ENCODE peak calls at places on chromosomes 6 and 20, in ten cellular contexts. Z is NT2/D1, Y is SK-N-SH, H is IMR-90, P is HepG2, O is GM23248, U is PC-3, N is neuronal stem cell, Q is HCT116, C is H1. W is an unnamed sample. For H3K27me3, the result is how much of the 10 kb centered on the place peaks cover.

GRCh38 chr20:57899554-57899953 is 189.7 kb upstream of the PMEPA1 start:
- DNase-seq in P (no peak), Z (no peak), Y (no peak), H (no peak), Q (no peak), N (no peak), U (no peak), C (no peak), O (no peak), W (no peak)

GRCh38 chr6:125821825-125822281 is 31.1 kb downstream of the NCOA7 start:
- DNase-seq in U (no peak), Q (no peak), H (no peak), Z (no peak), O (no peak), P (peak), C (no peak), Y (peak), N (no peak), W (no peak)

GRCh38 chr6:92810913-92811312 is 608.4 kb downstream of the EPHA7 start:
- DNase-seq in O (peak), Q (peak), N (peak), U (peak), Z (no peak), C (peak), Y (peak), P (peak), H (peak), W (peak)

GRCh38 chr20:58893355-58894151 is 41.0 kb downstream of the GNAS start:
- DNase-seq in P (no peak), Q (no peak), O (peak), H (peak), N (no peak), Y (no peak), U (no peak), Z (no peak), C (no peak), W (no peak)

GRCh38 chr6:147448212-147448611 is 60.3 kb upstream of the SAMD5 start:
- DNase-seq in O (no peak), Q (no peak), P (no peak), U (no peak), Y (no peak), Z (peak), N (peak), H (no peak), C (peak), W (peak)

GRCh38 chr20:50249447-50250388 is 59.1 kb downstream of the CEBPB start:
- DNase-seq in H (no peak), N (no peak), C (no peak), Q (no peak), Z (no peak), U (no peak), O (no peak), Y (no peak), P (no peak), W (no peak)

GRCh38 chr20:63438121-63438520 is 34.3 kb downstream of the KCNQ2 start:
- DNase-seq in Y (no peak), O (no peak), N (no peak), C (no peak), H (no peak), Q (no peak), Z (no peak), P (no peak), U (no peak), W (no peak)

GRCh38 chr20:12575352-12576095 is 433.2 kb upstream of the SPTLC3 start:
- DNase-seq in C (no peak), Y (no peak), U (no peak), H (no peak), N (no peak), O (no peak), Z (no peak), Q (no peak), P (no peak), W (no peak)

GRCh38 chr6:75130784-75131183 is 75.1 kb downstream of the COL12A1 start:
- DNase-seq in H (peak), Q (no peak), P (no peak), N (no peak), Y (no peak), C (no peak), O (peak), Z (no peak), U (peak), W (no peak)

GRCh38 chr6:89385156-89385667 is 26.9 kb downstream of the RRAGD start:
- DNase-seq in Z (no peak), H (no peak), C (no peak), P (no peak), O (peak), Y (no peak), U (peak), N (no peak), Q (no peak), W (no peak)

GRCh38 chr6:32685603-32686002 is 19.1 kb upstream of the HLA-DQB1 start:
- DNase-seq in H (peak), O (no peak), N (no peak), Z (no peak), C (no peak), U (no peak), Y (no peak), P (no peak), Q (no peak), W (peak)

GRCh38 chr6:170416303-170416702 is 109.7 kb downstream of the FAM120B start:
- DNase-seq in O (no peak), Y (no peak), Q (no peak), H (no peak), P (no peak), Z (no peak), U (no peak), C (no peak), N (no peak), W (no peak)

GRCh38 chr20:56003111-56003800 is 2.1 kb downstream of the CBLN4 start:
- DNase-seq in Z (peak), Q (no peak), Y (peak), P (no peak), O (no peak), N (no peak), C (no peak), U (no peak), H (no peak), W (no peak)

GRCh38 chr6:38552136-38552535 is 87.6 kb downstream of the BTBD9 start:
- DNase-seq in C (no peak), Z (no peak), H (no peak), O (no peak), P (no peak), N (no peak), U (no peak), Q (no peak), Y (no peak), W (no peak)

GRCh38 chr6:161353208-161353613 is 79.3 kb upstream of the AGPAT4 start:
- DNase-seq in Q (peak), C (peak), H (no peak), Z (peak), Y (peak), O (peak), P (peak), U (peak), N (no peak), W (no peak)

GRCh38 chr6:142162780-142163179 is 15.7 kb downstream of the VTA1 start:
- DNase-seq in Z (no peak), H (no peak), Q (no peak), Y (no peak), C (no peak), O (no peak), N (no peak), P (no peak), U (no peak), W (no peak)

GRCh38 chr6:136113736-136114173 is 136.4 kb downstream of the MTFR2 start:
- DNase-seq in O (peak), H (peak), U (peak), Q (no peak), N (peak), C (no peak), Z (peak), P (no peak), Y (peak), W (no peak)

GRCh38 chr20:52888096-52888495 is 84.1 kb upstream of the TSHZ2 start:
- DNase-seq in O (peak), P (no peak), Z (no peak), Y (no peak), H (no peak), Q (no peak), C (no peak), N (no peak), U (no peak), W (no peak)

GRCh38 chr6:133953634-133954415 is 801 bp downstream of the TBPL1 start:
- DNase-seq in Q (no peak), C (no peak), U (no peak), Y (peak), H (no peak), P (no peak), N (no peak), O (peak), Z (no peak), W (peak)

GRCh38 chr6:18501313-18502013 is 114.3 kb downstream of the RNF144B start:
- DNase-seq in Z (no peak), P (no peak), N (no peak), Q (no peak), C (no peak), U (no peak), H (peak), Y (no peak), O (peak), W (no peak)

GRCh38 chr20:45588800-45589199 is 9.7 kb upstream of the WFDC8 start:
- DNase-seq in Q (no peak), N (no peak), U (peak), O (peak), P (no peak), H (no peak), C (no peak), Y (no peak), Z (no peak), W (no peak)

GRCh38 chr6:21739241-21739640 is 145.7 kb downstream of the SOX4 start:
- DNase-seq in H (no peak), C (no peak), Q (no peak), N (no peak), Z (no peak), U (no peak), Y (no peak), P (no peak), O (no peak), W (no peak)

GRCh38 chr20:2086980-2087377 is 14.6 kb upstream of the STK35 start:
- DNase-seq in U (no peak), Z (no peak), Y (no peak), O (no peak), H (no peak), C (no peak), N (no peak), P (no peak), Q (no peak), W (no peak)

GRCh38 chr6:29653452-29654038 is 3.3 kb upstream of the MOG start:
- DNase-seq in H (peak), O (peak), U (peak), Q (peak), Y (peak), N (peak), P (peak), Z (no peak), C (no peak), W (peak)

GRCh38 chr6:136284909-136285308 is 4.7 kb downstream of the BCLAF1 start:
- DNase-seq in Y (no peak), N (no peak), H (peak), Q (no peak), O (peak), C (no peak), Z (no peak), P (no peak), U (peak), W (no peak)

GRCh38 chr6:43942011-43942442 is 172.0 kb downstream of the VEGFA start:
- DNase-seq in P (no peak), Q (no peak), H (no peak), O (no peak), U (no peak), Z (no peak), N (no peak), C (no peak), Y (peak), W (no peak)

GRCh38 chr20:9756660-9757059 is 82.2 kb downstream of the PAK5 start:
- DNase-seq in O (no peak), P (no peak), U (no peak), H (no peak), N (no peak), Q (no peak), Y (no peak), Z (no peak), C (no peak), W (no peak)

GRCh38 chr6:11865926-11866325 is 87.3 kb upstream of the ADTRP start:
- DNase-seq in Y (no peak), N (no peak), Z (no peak), H (peak), O (peak), C (no peak), P (no peak), U (peak), Q (no peak), W (no peak)

GRCh38 chr20:10924628-10925266 is 250.9 kb upstream of the JAG1 start:
- DNase-seq in H (peak), U (peak), Y (no peak), Q (no peak), P (no peak), N (no peak), Z (no peak), C (no peak), O (peak), W (no peak)

GRCh38 chr6:88958842-88959241 is 4.6 kb downstream of the RNGTT start:
- DNase-seq in N (no peak), P (no peak), O (no peak), Y (no peak), H (no peak), Q (no peak), Z (no peak), C (no peak), U (no peak), W (no peak)

GRCh38 chr20:64084209-64085152 is at the start of gene LKAAEAR1:
- DNase-seq in Y (no peak), P (no peak), H (no peak), Q (no peak), U (no peak), Z (no peak), C (no peak), O (peak), N (no peak), W (no peak)

GRCh38 chr6:144104898-144105487 is 9.6 kb upstream of the SF3B5 start:
- DNase-seq in Z (no peak), O (peak), Q (peak), P (peak), Y (peak), N (peak), U (peak), C (no peak), H (peak), W (peak)

GRCh38 chr6:115602471-115602870 is 458.2 kb downstream of the FRK start:
- DNase-seq in C (no peak), P (no peak), Z (no peak), N (no peak), Q (no peak), U (no peak), Y (no peak), H (no peak), O (no peak), W (no peak)

GRCh38 chr6:150176152-150176551 is 33.3 kb downstream of the PPP1R14C start:
- DNase-seq in Y (no peak), N (no peak), Q (no peak), P (no peak), C (no peak), Z (no peak), H (no peak), O (no peak), U (no peak), W (no peak)

GRCh38 chr6:12245763-12246720 is 44.1 kb upstream of the EDN1 start:
- DNase-seq in Q (no peak), P (no peak), Z (no peak), U (peak), Y (no peak), O (peak), C (no peak), N (no peak), H (peak), W (no peak)

GRCh38 chr6:143688681-143689080 is 10.9 kb downstream of the PHACTR2 start:
- DNase-seq in Y (no peak), C (no peak), O (no peak), Q (no peak), P (no peak), Z (no peak), H (no peak), U (no peak), N (no peak), W (no peak)

GRCh38 chr6:14000901-14001300 is 76.1 kb downstream of the RNF182 start:
- DNase-seq in N (no peak), U (no peak), C (no peak), O (peak), Q (no peak), Y (no peak), P (no peak), Z (no peak), H (peak), W (no peak)

GRCh38 chr6:169624785-169625184 is 77.0 kb downstream of the WDR27 start:
- DNase-seq in N (no peak), Q (no peak), H (no peak), C (no peak), U (no peak), Z (no peak), O (no peak), Y (no peak), P (no peak), W (no peak)

DNA sequence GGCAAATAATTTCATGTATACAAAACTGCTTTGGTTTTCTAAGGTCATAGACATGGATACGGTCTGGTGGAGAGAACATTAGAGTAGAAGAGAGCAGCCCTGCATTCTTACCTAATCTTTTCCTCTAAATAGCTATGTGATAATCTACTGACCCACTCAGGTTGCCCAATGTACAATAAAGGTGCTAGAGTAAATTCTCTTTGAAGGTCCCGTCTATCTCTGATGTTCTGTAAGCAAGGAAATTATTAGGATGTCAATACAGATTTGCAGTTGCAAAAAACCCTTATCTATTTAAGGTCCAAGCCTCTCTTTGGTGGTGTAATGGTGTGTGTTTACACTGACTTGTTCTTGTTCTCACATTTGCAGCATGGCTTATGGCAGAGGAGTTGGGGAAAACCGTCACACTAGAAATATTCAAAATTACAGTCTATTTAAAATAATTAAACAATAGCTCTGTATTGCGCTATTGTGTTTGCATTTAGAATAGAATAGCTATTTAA is 31.2 kb upstream of the NOX3 start:
- DNase-seq in U (no peak), H (no peak), P (peak), Y (no peak), O (no peak), N (no peak), C (no peak), Q (no peak), Z (no peak), W (no peak)
- H3K27me3 ChIP-seq in U (under half), H (under half), P (under half), Y (under half), O (under half), N (under half), C (under half), Q (under half), Z (under half), W (under half)

GRCh38 chr20:43514062-43514971 is 6.8 kb downstream of the L3MBTL1 start:
- DNase-seq in U (peak), O (peak), Z (peak), Y (peak), N (peak), C (peak), P (peak), H (peak), Q (peak), W (peak)
- H3K9ac ChIP-seq in U (peak), O (no peak), Z (peak), Y (peak), N (peak), C (no peak), P (peak), H (peak), Q (peak), W (peak)

DNA sequence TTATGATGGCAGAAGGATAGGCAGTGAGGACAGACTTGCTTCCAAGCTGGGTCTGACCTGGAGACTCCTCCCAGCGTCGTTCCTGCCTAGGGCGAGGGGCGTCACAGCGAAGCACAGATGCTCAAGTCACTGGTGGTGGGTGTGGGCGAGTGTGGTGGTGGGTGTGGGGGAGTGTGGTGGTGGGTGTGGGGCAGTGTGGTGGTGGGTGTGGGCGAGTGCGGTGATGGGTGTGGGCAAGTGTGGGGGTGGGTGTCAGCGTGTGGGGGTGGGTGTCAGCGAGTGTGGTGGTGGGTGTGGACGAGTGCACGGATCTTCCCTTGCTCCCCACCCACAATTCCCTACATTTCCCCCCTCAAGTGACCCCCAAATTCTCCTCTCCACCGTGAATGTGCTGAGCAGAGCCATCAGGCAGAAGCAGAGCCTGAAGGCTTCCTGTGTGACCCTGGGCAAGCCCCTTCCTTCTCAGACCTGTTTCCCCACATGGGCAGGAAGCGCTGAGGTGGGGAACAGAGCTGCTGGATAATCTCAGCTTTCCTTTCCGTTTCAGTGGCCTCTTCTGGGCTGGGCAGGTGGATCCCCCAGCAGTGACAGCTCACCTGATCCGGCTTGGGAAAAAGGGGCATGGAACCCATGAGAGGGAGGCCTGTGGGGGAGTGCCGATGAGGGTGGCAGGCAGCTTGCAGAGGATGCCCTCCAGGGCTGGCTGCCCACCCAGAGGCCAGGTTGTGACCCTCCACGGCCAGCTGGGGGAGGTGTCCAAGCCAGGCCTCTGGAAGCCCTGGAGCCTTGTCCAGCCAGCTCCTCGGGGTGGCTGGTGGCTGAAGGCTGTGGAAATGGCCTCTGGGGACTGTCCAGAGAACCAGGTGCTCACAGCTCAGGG is 42.9 kb downstream of the RSPO4 start:
- DNase-seq in H (no peak), Y (peak), Z (no peak), N (no peak), C (no peak), U (no peak), O (no peak), Q (no peak), P (no peak), W (no peak)
- H3K27me3 ChIP-seq in H (under half), Y (under half), Z (under half), N (under half), C (under half), U (half or more), O (under half), Q (under half), P (half or more), W (under half)

GRCh38 chr20:347317-347639 is 367 bp downstream of the NRSN2 start:
- DNase-seq in P (no peak), C (no peak), Y (no peak), N (no peak), Q (no peak), H (no peak), U (no peak), Z (no peak), O (no peak), W (no peak)

GRCh38 chr20:347640-348484 is 951 bp downstream of the NRSN2 start:
- DNase-seq in Y (peak), Z (peak), U (peak), C (peak), H (peak), N (peak), P (peak), O (peak), Q (no peak), W (peak)

GRCh38 chr20:346033-346639 is 775 bp upstream of the NRSN2 start:
- DNase-seq in P (no peak), Q (no peak), N (no peak), C (no peak), H (no peak), U (no peak), Z (no peak), Y (no peak), O (no peak), W (no peak)

GRCh38 chr20:348972-349841 is 2.3 kb downstream of the NRSN2 start:
- DNase-seq in N (no peak), C (no peak), Z (no peak), O (no peak), Q (no peak), Y (no peak), P (no peak), H (no peak), U (no peak), W (no peak)

GRCh38 chr20:346640-347316 is at the start of gene NRSN2:
- DNase-seq in Y (peak), Z (no peak), O (peak), N (peak), H (peak), C (no peak), Q (no peak), U (peak), P (peak), W (no peak)
- H3K9ac ChIP-seq in Y (peak), Z (peak), O (peak), N (peak), H (peak), C (peak), Q (peak), U (peak), P (peak), W (peak)

GRCh38 chr20:5349448-5349847 is 32.7 kb upstream of the PROKR2 start:
- DNase-seq in H (peak), Q (no peak), Z (no peak), U (peak), N (no peak), O (peak), P (no peak), C (no peak), Y (no peak), W (no peak)
- H3K27me3 ChIP-seq in H (under half), Q (under half), Z (under half), U (half or more), N (under half), O (under half), P (under half), C (under half), Y (under half), W (under half)

GRCh38 chr6:140540743-140541142 is 1166.3 kb upstream of the CITED2 start:
- DNase-seq in H (no peak), C (no peak), Q (no peak), N (no peak), Z (no peak), Y (no peak), U (no peak), P (no peak), O (no peak), W (no peak)
- H3K9ac ChIP-seq in H (no peak), C (no peak), Q (no peak), N (no peak), Z (no peak), Y (peak), U (no peak), P (no peak), O (no peak), W (no peak)